ENCODE peak calls at places on chromosomes 2 and 18, in six cellular contexts. R, X, K, Q, I and G are unnamed samples.

GRCh38 chr2:181142514-181142913 is 162.1 kb downstream of the UBE2E3 start:
- DNase-seq in I (no peak), K (no peak), R (no peak), Q (no peak), X (no peak), G (no peak)

GRCh38 chr2:152372438-152372984 is 37.5 kb downstream of the FMNL2 start:
- DNase-seq in X (no peak), K (no peak), I (no peak), R (no peak), Q (no peak), G (no peak)

GRCh38 chr2:160486341-160486740 is 7.3 kb downstream of the RBMS1 start:
- DNase-seq in Q (no peak), X (no peak), I (peak), R (no peak), K (no peak), G (no peak)

GRCh38 chr2:121617042-121617599 is 32.1 kb downstream of the CLASP1 start:
- DNase-seq in K (no peak), I (peak), X (no peak), Q (no peak), R (no peak), G (no peak)

GRCh38 chr18:37457754-37458153 is 107.8 kb downstream of the CELF4 start:
- DNase-seq in R (no peak), Q (no peak), X (no peak), K (no peak), I (no peak), G (no peak)

GRCh38 chr18:28176933-28177827 is at the start of gene CDH2:
- DNase-seq in K (no peak), R (peak), X (peak), Q (peak), I (peak), G (no peak)

GRCh38 chr18:76265375-76266225 is 229.4 kb downstream of the ZNF516 start:
- DNase-seq in X (peak), K (no peak), R (no peak), I (peak), Q (no peak), G (no peak)

GRCh38 chr2:187716301-187716700 is 162.1 kb upstream of the TFPI start:
- DNase-seq in K (no peak), R (no peak), I (no peak), Q (no peak), X (no peak), G (no peak)